ENCODE peak calls at places on chromosomes 16 and 17, in five cellular contexts. W is NT2/D1, E is H1, T is HepG2, Q is GM12878. G is an unnamed sample.

GRCh38 chr17:29140631-29141483 is 39.3 kb downstream of the MYO18A start:
- DNase-seq in W (no peak), E (no peak), T (no peak), Q (no peak), G (no peak)

GRCh38 chr17:19750020-19750572 is 2.0 kb upstream of the ALDH3A1 start:
- DNase-seq in T (no peak), Q (no peak), E (no peak), W (no peak), G (no peak)

GRCh38 chr16:66911801-66912200 is 6.9 kb downstream of the CDH16 start:
- DNase-seq in T (no peak), Q (no peak), W (no peak), E (no peak), G (no peak)

GRCh38 chr17:8021565-8022357 is 17.1 kb upstream of the ALOX15B start:
- DNase-seq in E (no peak), Q (no peak), W (no peak), T (no peak), G (no peak)

GRCh38 chr16:88691924-88692560 is 5.7 kb upstream of the SNAI3 start:
- DNase-seq in E (no peak), T (no peak), Q (no peak), W (no peak), G (no peak)

GRCh38 chr16:90020838-90021382 is 1.7 kb upstream of the DBNDD1 start:
- DNase-seq in T (peak), Q (no peak), W (no peak), E (no peak), G (no peak)

GRCh38 chr16:69890114-69890890 is 60.8 kb upstream of the CLEC18A start:
- DNase-seq in W (peak), T (no peak), E (no peak), Q (no peak), G (peak)

GRCh38 chr16:853981-854807 is 53.7 kb upstream of the GNG13 start:
- DNase-seq in Q (no peak), E (no peak), W (no peak), T (no peak), G (no peak)

GRCh38 chr17:75742337-75742736 is 21.1 kb downstream of the ITGB4 start:
- DNase-seq in T (no peak), E (no peak), W (no peak), Q (no peak), G (no peak)

GRCh38 chr16:28212532-28212873 is 738 bp upstream of the XPO6 start:
- DNase-seq in Q (no peak), E (no peak), W (no peak), T (no peak), G (no peak)

GRCh38 chr17:4949321-4950074 is 1.2 kb upstream of the PFN1 start:
- DNase-seq in E (no peak), Q (no peak), T (peak), W (no peak), G (peak)

GRCh38 chr16:49703494-49703893 is 152.4 kb downstream of the ZNF423 start:
- DNase-seq in W (no peak), E (no peak), T (no peak), Q (no peak), G (no peak)

GRCh38 chr16:50776042-50776441 is 34.2 kb downstream of the CYLD start:
- DNase-seq in T (no peak), Q (no peak), E (no peak), W (no peak), G (no peak)

GRCh38 chr17:41547921-41548843 is 20.1 kb upstream of the KRT19 start:
- DNase-seq in T (no peak), E (no peak), Q (no peak), W (no peak), G (no peak)

GRCh38 chr17:5585814-5586558 is 1.7 kb upstream of the NLRP1 start:
- DNase-seq in E (no peak), W (no peak), T (no peak), Q (peak), G (peak)

GRCh38 chr17:3535253-3535995 is 22.2 kb downstream of the TRPV3 start:
- DNase-seq in W (peak), E (peak), Q (no peak), T (no peak), G (peak)

GRCh38 chr17:55704412-55704811 is 18.3 kb downstream of the TMEM100 start:
- DNase-seq in Q (no peak), W (no peak), E (no peak), T (no peak), G (no peak)

GRCh38 chr17:57706761-57707160 is 38.3 kb downstream of the CCDC182 start:
- DNase-seq in E (no peak), W (no peak), Q (no peak), T (no peak), G (no peak)

DNA sequence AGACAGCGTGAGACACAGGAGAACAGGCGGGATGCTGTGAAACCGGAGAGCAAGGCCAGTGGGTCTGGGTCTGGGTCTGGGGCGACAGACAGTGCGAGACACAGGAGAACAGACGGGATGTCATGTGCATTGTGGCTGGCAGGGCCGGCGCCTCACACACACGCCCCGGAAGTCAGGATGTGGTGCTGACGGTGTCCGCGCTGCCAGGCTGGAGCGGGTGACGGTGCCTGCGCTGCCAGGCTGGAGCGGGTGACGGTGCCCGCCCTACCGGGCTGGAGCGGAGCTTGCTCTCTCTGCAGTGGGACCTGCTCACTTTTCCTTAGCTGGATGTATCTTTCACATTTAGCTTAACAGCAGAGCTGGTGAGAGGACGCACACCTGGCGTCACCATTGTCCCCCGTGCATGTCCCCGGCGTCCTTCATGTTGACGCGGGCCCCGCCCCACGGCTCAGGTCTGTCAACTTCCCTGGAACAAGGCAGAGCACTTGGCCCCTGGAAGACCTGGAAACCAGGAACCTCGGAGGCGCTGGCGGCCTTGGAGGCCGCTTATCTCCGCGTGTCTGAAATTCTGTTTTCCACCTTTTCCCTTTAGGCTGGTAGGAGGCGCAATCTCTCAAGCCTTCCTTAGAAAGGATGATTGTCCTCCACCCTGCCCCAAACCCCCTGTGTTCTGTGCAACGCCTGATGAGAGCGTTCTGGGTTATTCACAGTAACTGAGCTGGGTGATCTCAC is 43.1 kb upstream of the ZNF750 start:
- DNase-seq in W (no peak), E (no peak), T (no peak), Q (no peak), G (no peak)
- TF ChIP-seq SUZ12 in W (no peak), E (no peak), T (no peak), Q (no peak), G (no peak)

GRCh38 chr16:3518983-3519343 is 18.2 kb downstream of the CLUAP1 start:
- DNase-seq in T (no peak), E (no peak), Q (no peak), W (no peak), G (no peak)

GRCh38 chr16:3520861-3521260 is 20.1 kb downstream of the CLUAP1 start:
- DNase-seq in W (no peak), T (no peak), Q (no peak), E (no peak), G (no peak)

GRCh38 chr16:3518292-3518982 is 17.6 kb downstream of the CLUAP1 start:
- DNase-seq in Q (no peak), E (no peak), T (no peak), W (no peak), G (no peak)

GRCh38 chr16:3520398-3520797 is 19.6 kb downstream of the CLUAP1 start:
- DNase-seq in E (no peak), T (no peak), W (no peak), Q (no peak), G (no peak)

GRCh38 chr16:3519581-3519980 is 18.8 kb downstream of the CLUAP1 start:
- DNase-seq in Q (no peak), T (no peak), E (no peak), W (no peak), G (no peak)
- TF ChIP-seq SUZ12 in Q (no peak), T (no peak), E (no peak), W (no peak), G (no peak)

GRCh38 chr17:68352041-68352440 is 60.7 kb downstream of the ARSG start:
- DNase-seq in E (no peak), W (no peak), T (no peak), Q (no peak), G (no peak)

GRCh38 chr17:68353121-68353521 is 61.8 kb downstream of the ARSG start:
- DNase-seq in W (no peak), T (no peak), Q (no peak), E (no peak), G (no peak)

GRCh38 chr17:68349157-68349556 is 57.9 kb downstream of the ARSG start:
- DNase-seq in T (peak), E (no peak), Q (peak), W (no peak), G (no peak)

GRCh38 chr17:68355093-68355492 is 63.8 kb downstream of the ARSG start:
- DNase-seq in E (no peak), W (no peak), Q (no peak), T (no peak), G (no peak)

DNA sequence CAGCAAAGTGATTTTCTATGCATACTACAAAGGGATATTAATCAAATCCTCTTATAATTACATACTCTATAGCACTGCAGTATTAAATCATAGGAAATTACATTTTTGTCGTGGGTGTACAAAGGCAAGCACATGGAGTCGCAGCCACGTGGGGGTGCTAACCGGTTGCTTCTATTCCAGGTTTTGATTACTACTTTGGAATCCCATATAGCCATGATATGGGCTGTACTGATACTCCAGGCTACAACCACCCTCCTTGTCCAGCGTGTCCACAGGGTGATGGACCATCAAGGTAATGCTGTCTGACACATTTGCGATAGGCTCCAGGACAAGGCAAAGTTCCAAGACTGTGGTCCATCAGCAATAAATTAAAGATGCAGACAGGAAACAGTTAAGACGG is 60.1 kb downstream of the ARSG start:
- DNase-seq in E (no peak), Q (no peak), W (no peak), T (no peak), G (no peak)
- TF ChIP-seq SUZ12 in E (no peak), Q (no peak), W (no peak), T (no peak), G (no peak)

GRCh38 chr16:86481607-86482006 is 28.7 kb upstream of the FOXF1 start:
- DNase-seq in W (no peak), Q (no peak), T (no peak), E (no peak), G (no peak)

GRCh38 chr16:86479419-86479818 is 30.9 kb upstream of the FOXF1 start:
- DNase-seq in E (no peak), T (no peak), Q (no peak), W (no peak), G (no peak)

GRCh38 chr16:86477642-86478041 is 32.7 kb upstream of the FOXF1 start:
- DNase-seq in W (no peak), E (no peak), Q (no peak), T (no peak), G (no peak)

GRCh38 chr16:86478779-86479178 is 31.5 kb upstream of the FOXF1 start:
- DNase-seq in Q (no peak), T (no peak), W (no peak), E (no peak), G (no peak)

GRCh38 chr16:86480444-86480843 is 29.9 kb upstream of the FOXF1 start:
- DNase-seq in E (no peak), T (no peak), W (no peak), Q (no peak), G (no peak)
- TF ChIP-seq SUZ12 in E (no peak), T (no peak), W (no peak), Q (no peak), G (no peak)

GRCh38 chr16:14458576-14458975 is 171.5 kb downstream of the PARN start:
- DNase-seq in Q (no peak), W (no peak), E (no peak), T (no peak), G (no peak)

GRCh38 chr16:14455577-14455976 is 174.5 kb downstream of the PARN start:
- DNase-seq in Q (no peak), E (no peak), T (peak), W (no peak), G (peak)

GRCh38 chr16:14452066-14452465 is 178.0 kb downstream of the PARN start:
- DNase-seq in W (no peak), T (no peak), Q (no peak), E (no peak), G (no peak)

GRCh38 chr16:14456793-14457481 is 173.1 kb downstream of the PARN start:
- DNase-seq in Q (no peak), E (no peak), W (no peak), T (no peak), G (no peak)

DNA sequence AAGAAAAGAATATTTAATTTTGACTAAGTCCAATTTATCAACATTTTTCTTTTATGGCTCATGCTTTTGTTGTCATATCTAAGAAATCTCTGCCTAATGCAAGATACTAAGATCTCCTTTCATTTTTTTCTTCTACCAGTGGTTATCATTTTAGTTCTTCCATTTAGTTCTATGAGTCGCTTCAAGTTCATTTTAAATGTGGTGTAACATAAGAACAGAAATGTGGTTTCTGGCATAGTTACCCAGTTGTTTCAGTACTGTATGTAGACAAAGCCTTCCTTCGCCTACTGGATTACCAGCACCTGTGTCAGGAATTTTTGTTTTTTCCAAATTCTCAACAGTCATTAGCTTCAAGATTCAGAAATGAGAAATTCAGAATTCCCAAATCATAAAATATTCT is 175.7 kb downstream of the PARN start:
- DNase-seq in T (no peak), E (no peak), Q (no peak), W (no peak), G (no peak)
- TF ChIP-seq SUZ12 in T (no peak), E (no peak), Q (no peak), W (no peak), G (no peak)

DNA sequence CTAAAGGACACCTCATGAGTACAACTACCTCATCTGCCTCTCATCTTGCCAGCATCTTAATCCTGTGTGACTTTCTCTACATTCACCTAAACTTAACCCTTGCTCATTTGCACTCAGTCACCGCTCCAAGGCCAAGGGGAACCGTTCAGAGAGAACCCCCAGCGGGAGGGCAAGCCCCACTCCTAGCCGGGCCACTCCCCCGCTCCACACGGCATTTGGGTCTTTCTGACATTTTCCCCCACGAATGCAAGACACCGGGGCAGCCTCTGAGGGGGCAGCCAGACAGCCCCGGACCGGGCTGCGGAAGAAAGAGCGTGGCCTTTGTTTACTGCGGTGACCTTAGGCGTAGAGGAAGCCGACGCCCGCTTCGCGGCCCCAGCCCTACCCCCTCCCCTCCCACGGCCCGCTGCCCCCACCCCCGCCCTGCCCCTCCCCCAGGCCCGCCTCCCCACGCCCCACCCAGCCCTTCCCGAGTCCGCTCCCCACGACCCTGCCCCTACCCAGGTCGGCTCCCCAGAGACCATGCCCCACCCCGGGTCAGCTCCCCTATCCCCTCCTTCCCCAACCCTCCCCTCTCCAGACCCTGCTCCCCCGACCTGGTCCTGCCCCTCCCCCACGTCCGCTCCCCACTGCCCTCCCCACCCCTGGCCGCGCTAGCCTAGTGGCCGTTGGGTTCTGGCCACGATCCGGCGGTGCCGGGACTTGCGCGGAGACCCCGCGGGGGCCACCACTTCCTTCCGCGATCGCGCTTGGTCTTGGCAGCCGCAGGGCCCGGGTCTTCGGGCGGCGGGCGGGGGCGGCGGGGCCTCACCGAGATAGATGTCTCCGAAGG is 789 bp downstream of the CSNK1D start:
- DNase-seq in W (no peak), E (no peak), Q (no peak), T (no peak), G (peak)
- TF ChIP-seq SUZ12 in W (no peak), E (no peak), Q (no peak), T (no peak), G (no peak)